ENCODE peak calls at places on chromosomes 6 and 20, in six cellular contexts. Y, O, G, J, V and H are unnamed samples. For H3K4me1, the result is how much of the 10 kb centered on the place peaks cover.

GRCh38 chr20:13173201-13173600 is 47.9 kb upstream of the ISM1 start:
- DNase-seq in Y (no peak), O (no peak), G (no peak), J (no peak), V (no peak), H (no peak)

GRCh38 chr6:169858293-169858934 is 107.0 kb downstream of the ERMARD start:
- DNase-seq in Y (no peak), O (no peak), G (no peak), J (peak), V (no peak), H (no peak)

GRCh38 chr6:150025201-150025917 is at the start of gene RAET1L:
- DNase-seq in Y (no peak), O (no peak), G (no peak), J (no peak), V (peak), H (no peak)

GRCh38 chr20:58833921-58834320 is 16.8 kb downstream of the GNAS-AS1 start:
- DNase-seq in Y (no peak), O (no peak), G (no peak), J (no peak), V (no peak), H (no peak)

GRCh38 chr6:132357120-132357519 is 44.2 kb downstream of the MOXD1 start:
- DNase-seq in Y (no peak), O (no peak), G (no peak), J (no peak), V (peak), H (no peak)

GRCh38 chr20:8788831-8789230 is 280.1 kb upstream of the PLCB4 start:
- DNase-seq in Y (no peak), O (no peak), G (no peak), J (no peak), V (no peak), H (no peak)

GRCh38 chr6:100346828-100347227 is 117.9 kb downstream of the SIM1 start:
- DNase-seq in Y (no peak), O (no peak), G (no peak), J (no peak), V (peak), H (no peak)

GRCh38 chr6:797479-798077 is 104.6 kb upstream of the EXOC2 start:
- DNase-seq in Y (no peak), O (no peak), G (no peak), J (no peak), V (peak), H (no peak)

GRCh38 chr20:22472386-22472785 is 112.0 kb downstream of the FOXA2 start:
- DNase-seq in Y (peak), O (no peak), G (no peak), J (no peak), V (no peak), H (no peak)

GRCh38 chr6:139296927-139297326 is 5.1 kb upstream of the TXLNB start:
- DNase-seq in Y (no peak), O (no peak), G (no peak), J (no peak), V (no peak), H (no peak)

GRCh38 chr20:22652685-22653568 is 68.6 kb upstream of the FOXA2 start:
- DNase-seq in Y (peak), O (no peak), G (no peak), J (no peak), V (no peak), H (no peak)

GRCh38 chr20:62150236-62150575 is 6.6 kb downstream of the SS18L1 start:
- DNase-seq in Y (no peak), O (no peak), G (no peak), J (no peak), V (no peak), H (no peak)

GRCh38 chr20:62149532-62150235 is 6.1 kb downstream of the SS18L1 start:
- DNase-seq in Y (peak), O (no peak), G (no peak), J (no peak), V (no peak), H (no peak)

GRCh38 chr20:62148908-62149314 is 5.3 kb downstream of the SS18L1 start:
- DNase-seq in Y (no peak), O (no peak), G (no peak), J (no peak), V (no peak), H (no peak)

GRCh38 chr20:62151225-62151624 is 7.7 kb downstream of the SS18L1 start:
- DNase-seq in Y (no peak), O (no peak), G (no peak), J (no peak), V (no peak), H (no peak)

GRCh38 chr20:62151835-62152364 is 8.3 kb downstream of the SS18L1 start:
- DNase-seq in Y (no peak), O (no peak), G (no peak), J (no peak), V (no peak), H (no peak)
- H3K4me1 ChIP-seq in Y (under half), O (under half), G (under half), J (under half), V (under half), H (under half)

DNA sequence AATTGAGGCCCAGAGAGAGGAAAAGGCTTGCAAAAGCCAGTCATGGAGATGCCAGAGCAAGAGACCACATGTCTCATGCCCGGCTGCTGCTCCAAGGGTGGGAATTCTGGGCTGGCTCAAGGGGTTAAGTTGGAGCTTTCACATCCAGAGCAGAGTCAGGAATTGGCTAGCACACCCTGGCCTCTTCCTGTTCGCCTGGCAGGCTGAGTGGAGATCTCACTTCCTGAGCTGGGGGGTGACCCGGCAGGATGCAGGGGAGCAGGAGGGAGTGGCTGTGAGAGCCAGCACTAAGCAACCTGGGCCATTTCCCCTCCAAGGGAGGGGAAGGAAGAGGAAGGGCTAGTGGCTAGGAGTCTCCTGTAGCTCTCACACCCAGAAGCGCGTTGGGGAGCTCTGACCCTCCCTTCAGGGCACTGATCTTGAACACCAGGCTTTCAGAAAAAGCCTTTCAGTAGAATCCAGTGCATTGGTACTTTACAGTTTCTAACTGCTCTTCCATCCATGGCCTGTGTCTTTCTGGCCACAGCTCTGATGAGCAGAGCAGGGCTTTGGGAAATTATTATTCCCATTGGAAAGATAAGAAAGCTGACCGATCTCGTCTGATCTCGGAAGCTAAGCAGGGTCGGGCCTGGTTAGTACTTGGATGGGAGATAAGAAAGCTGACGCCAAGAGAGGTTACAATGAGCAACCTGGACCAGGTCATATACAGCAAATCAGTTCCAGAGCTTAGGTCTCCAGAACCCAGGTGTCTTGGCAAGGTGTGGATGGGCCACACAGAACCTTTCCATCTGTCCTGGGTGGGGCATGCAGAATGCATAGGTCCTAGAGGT is 2.2 kb upstream of the CCM2L start:
- DNase-seq in Y (peak), O (no peak), G (no peak), J (no peak), V (no peak), H (peak)
- H3K27ac ChIP-seq in Y (no peak), O (no peak), G (no peak), J (peak), V (no peak), H (peak)

DNA sequence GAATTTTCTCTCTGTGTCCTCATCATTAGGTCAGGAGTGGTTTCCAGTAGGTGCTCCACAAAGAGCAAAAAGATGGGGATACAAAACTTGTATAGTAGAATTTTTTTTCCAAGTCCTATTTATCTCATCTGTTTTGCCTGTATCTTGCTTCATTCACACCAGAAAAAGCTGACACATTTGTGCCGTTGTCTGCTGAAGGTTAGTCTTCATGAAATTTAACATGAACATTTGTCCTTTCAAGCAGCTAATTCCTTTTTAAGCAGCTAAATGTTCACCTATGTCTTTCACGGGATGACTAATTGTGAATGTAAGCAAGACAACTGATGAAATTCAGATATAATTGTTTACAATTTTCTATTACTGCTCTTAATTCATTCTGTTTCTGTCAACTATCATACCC is 83.8 kb downstream of the ATXN1 start:
- DNase-seq in Y (no peak), O (no peak), G (no peak), J (no peak), V (no peak), H (no peak)
- H3K4me1 ChIP-seq in Y (under half), O (under half), G (under half), J (under half), V (under half), H (under half)

GRCh38 chr6:3058957-3059356 is 9.3 kb upstream of the RIPK1 start:
- DNase-seq in Y (no peak), O (no peak), G (no peak), J (no peak), V (no peak), H (no peak)

GRCh38 chr6:3057063-3057462 is 11.2 kb upstream of the RIPK1 start:
- DNase-seq in Y (no peak), O (no peak), G (no peak), J (no peak), V (no peak), H (no peak)

GRCh38 chr6:3052481-3053230 is 15.6 kb upstream of the RIPK1 start:
- DNase-seq in Y (peak), O (no peak), G (no peak), J (no peak), V (no peak), H (no peak)

GRCh38 chr6:3053231-3053508 is 15.1 kb upstream of the RIPK1 start:
- DNase-seq in Y (no peak), O (no peak), G (no peak), J (no peak), V (no peak), H (no peak)
- H3K27ac ChIP-seq in Y (no peak), O (no peak), G (no peak), J (no peak), V (no peak), H (peak)

GRCh38 chr20:36833275-36834020 is 42.5 kb upstream of the TLDC2 start:
- DNase-seq in Y (no peak), O (no peak), G (no peak), J (no peak), V (peak), H (no peak)
- H3K4me1 ChIP-seq in Y (under half), O (under half), G (under half), J (under half), V (half or more), H (half or more)

GRCh38 chr20:34472246-34472925 is 43.8 kb upstream of the DYNLRB1 start:
- DNase-seq in Y (no peak), O (no peak), G (no peak), J (no peak), V (peak), H (no peak)
- H3K27ac ChIP-seq in Y (no peak), O (no peak), G (no peak), J (no peak), V (no peak), H (no peak)

GRCh38 chr20:51536116-51537069 is 6.1 kb downstream of the NFATC2 start:
- DNase-seq in Y (no peak), O (no peak), G (no peak), J (no peak), V (no peak), H (no peak)
- H3K4me1 ChIP-seq in Y (under half), O (half or more), G (under half), J (under half), V (under half), H (under half)

DNA sequence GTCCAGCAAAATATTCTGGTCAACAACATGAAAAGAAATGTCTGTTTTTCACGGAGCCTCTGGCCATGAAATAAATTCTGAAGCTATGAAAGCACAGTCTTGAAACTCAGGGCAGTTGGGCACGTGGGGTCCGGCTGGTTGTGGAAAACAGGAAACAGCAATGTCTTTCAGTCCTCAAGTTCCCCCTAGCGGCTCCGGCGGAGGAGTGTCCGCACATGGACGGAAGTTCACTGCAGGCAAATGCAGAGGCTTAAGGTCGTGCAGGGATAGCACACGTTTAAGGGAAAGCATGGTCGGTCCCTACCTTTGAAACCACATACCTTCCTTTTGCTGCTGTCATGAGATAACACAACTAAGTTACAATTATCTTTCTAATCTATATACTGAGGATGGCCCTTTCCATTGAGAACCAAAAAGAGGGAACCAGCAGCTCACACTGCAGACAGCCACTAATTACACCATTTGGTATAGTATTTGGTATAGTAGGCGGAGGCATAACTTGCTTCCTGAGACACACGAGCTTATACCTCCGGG is 52.5 kb upstream of the NFATC2 start:
- DNase-seq in Y (peak), O (peak), G (peak), J (peak), V (peak), H (peak)
- H3K27ac ChIP-seq in Y (no peak), O (peak), G (no peak), J (no peak), V (no peak), H (no peak)